ENCODE peak calls at places on chromosomes 12 and 14, in nine cellular contexts. O is naive thymus-derived CD8-positive, alpha-beta T cell; H is spleen; G is NCI-H748 treated with DMSO at 0.1 percent for 48 hours; J is NCI-H1092; M is epithelial cell of esophagus; E is pancreas; U is transverse colon; L is NCI-H524. N is an unnamed sample.

GRCh38 chr12:120399531-120399930 is 30.6 kb upstream of the MSI1 start:
- DNase-seq in O (no peak), H (no peak), G (no peak), J (no peak), M (peak), E (no peak), U (no peak), L (no peak), N (no peak)

GRCh38 chr12:82412246-82412645 is 53.9 kb downstream of the METTL25 start:
- DNase-seq in O (no peak), H (no peak), G (no peak), J (no peak), M (peak), E (no peak), U (no peak), L (no peak), N (no peak)

GRCh38 chr12:40672650-40673319 is 19.5 kb upstream of the CNTN1 start:
- DNase-seq in O (no peak), H (no peak), G (no peak), J (no peak), M (no peak), E (no peak), U (no peak), L (no peak), N (no peak)

GRCh38 chr14:63727736-63728728 is at the start of gene SGPP1:
- DNase-seq in O (peak), H (peak), G (peak), J (peak), M (peak), E (peak), U (peak), L (peak), N (peak)

GRCh38 chr14:50984061-50984710 is 39.9 kb upstream of the PYGL start:
- DNase-seq in O (no peak), H (no peak), G (no peak), J (no peak), M (no peak), E (no peak), U (no peak), L (no peak), N (no peak)

GRCh38 chr12:77724367-77724957 is 106.2 kb upstream of the NAV3 start:
- DNase-seq in O (no peak), H (no peak), G (peak), J (peak), M (peak), E (no peak), U (no peak), L (no peak), N (peak)

GRCh38 chr12:114686421-114687268 is 2.7 kb upstream of the TBX3 start:
- DNase-seq in O (no peak), H (no peak), G (no peak), J (no peak), M (no peak), E (no peak), U (no peak), L (no peak), N (no peak)

GRCh38 chr14:65164068-65164824 is 61.9 kb upstream of the MAX start:
- DNase-seq in O (peak), H (no peak), G (peak), J (peak), M (peak), E (no peak), U (no peak), L (peak), N (peak)

GRCh38 chr14:105019861-105020814 is 745 bp downstream of the CDCA4 start:
- DNase-seq in O (peak), H (peak), G (peak), J (no peak), M (peak), E (no peak), U (peak), L (peak), N (no peak)

GRCh38 chr14:72651081-72651480 is 242.8 kb downstream of the DPF3 start:
- DNase-seq in O (no peak), H (no peak), G (no peak), J (no peak), M (no peak), E (no peak), U (no peak), L (no peak), N (no peak)

GRCh38 chr12:6795088-6795487 is 5.8 kb downstream of the CD4 start:
- DNase-seq in O (no peak), H (no peak), G (no peak), J (no peak), M (no peak), E (no peak), U (no peak), L (no peak), N (no peak)

GRCh38 chr12:122117979-122118378 is 39.4 kb downstream of the MLXIP start:
- DNase-seq in O (no peak), H (peak), G (no peak), J (no peak), M (no peak), E (no peak), U (no peak), L (no peak), N (no peak)

GRCh38 chr14:54462048-54462447 is 20.9 kb upstream of the CNIH1 start:
- DNase-seq in O (no peak), H (no peak), G (no peak), J (no peak), M (peak), E (no peak), U (no peak), L (no peak), N (no peak)

GRCh38 chr12:92129609-92130008 is 16.0 kb downstream of the BTG1 start:
- DNase-seq in O (no peak), H (no peak), G (no peak), J (no peak), M (no peak), E (no peak), U (no peak), L (no peak), N (no peak)

GRCh38 chr12:30990776-30991175 is 64.2 kb downstream of the TSPAN11 start:
- DNase-seq in O (no peak), H (no peak), G (no peak), J (no peak), M (no peak), E (peak), U (no peak), L (no peak), N (no peak)

GRCh38 chr12:94644141-94644575 is 6.2 kb downstream of the TMCC3 start:
- DNase-seq in O (no peak), H (peak), G (no peak), J (no peak), M (peak), E (no peak), U (peak), L (no peak), N (no peak)

GRCh38 chr14:95833429-95833828 is 43.2 kb upstream of the TUNAR start:
- DNase-seq in O (no peak), H (no peak), G (no peak), J (no peak), M (no peak), E (no peak), U (no peak), L (peak), N (no peak)

GRCh38 chr14:61252354-61253063 is 28.6 kb downstream of the TMEM30B start:
- DNase-seq in O (peak), H (no peak), G (peak), J (peak), M (peak), E (no peak), U (peak), L (peak), N (peak)

GRCh38 chr12:47835017-47835830 is 15.5 kb upstream of the HDAC7 start:
- DNase-seq in O (no peak), H (peak), G (no peak), J (no peak), M (no peak), E (no peak), U (no peak), L (no peak), N (no peak)

GRCh38 chr12:12081836-12082497 is 11.2 kb downstream of the BCL2L14 start:
- DNase-seq in O (no peak), H (no peak), G (peak), J (peak), M (peak), E (no peak), U (peak), L (no peak), N (peak)

GRCh38 chr14:68598621-68599447 is 194.0 kb downstream of the ZFP36L1 start:
- DNase-seq in O (no peak), H (peak), G (no peak), J (no peak), M (peak), E (peak), U (peak), L (no peak), N (no peak)

GRCh38 chr14:102058146-102058545 is 28.7 kb downstream of the HSP90AA1 start:
- DNase-seq in O (no peak), H (peak), G (no peak), J (no peak), M (no peak), E (no peak), U (no peak), L (no peak), N (no peak)

GRCh38 chr12:8696402-8697100 is 1.2 kb upstream of the RIMKLB start:
- DNase-seq in O (no peak), H (no peak), G (no peak), J (no peak), M (no peak), E (no peak), U (no peak), L (no peak), N (no peak)

GRCh38 chr14:68891851-68892660 is 87.0 kb downstream of the ACTN1 start:
- DNase-seq in O (no peak), H (peak), G (no peak), J (no peak), M (peak), E (no peak), U (no peak), L (no peak), N (no peak)

GRCh38 chr12:132118876-132119275 is 25.2 kb downstream of the DDX51 start:
- DNase-seq in O (no peak), H (no peak), G (no peak), J (no peak), M (no peak), E (no peak), U (no peak), L (no peak), N (no peak)

GRCh38 chr12:12266389-12266872 is 413 bp downstream of the LRP6 start:
- DNase-seq in O (no peak), H (no peak), G (no peak), J (no peak), M (no peak), E (peak), U (peak), L (no peak), N (no peak)

GRCh38 chr14:74596747-74597456 is 15.1 kb downstream of the LTBP2 start:
- DNase-seq in O (no peak), H (no peak), G (no peak), J (no peak), M (no peak), E (no peak), U (no peak), L (no peak), N (no peak)

GRCh38 chr14:92412912-92413311 is 89.9 kb downstream of the SLC24A4 start:
- DNase-seq in O (no peak), H (no peak), G (no peak), J (no peak), M (no peak), E (no peak), U (no peak), L (peak), N (peak)

GRCh38 chr12:131487379-131488129 is 223.3 kb upstream of the SFSWAP start:
- DNase-seq in O (no peak), H (no peak), G (no peak), J (peak), M (peak), E (no peak), U (no peak), L (no peak), N (peak)

GRCh38 chr14:37246427-37246829 is 48.7 kb downstream of the MIPOL1 start:
- DNase-seq in O (no peak), H (no peak), G (peak), J (peak), M (peak), E (no peak), U (no peak), L (peak), N (peak)

N was measured in NCI-H1694.